ENCODE peak calls at places on chromosomes 6 and 20, in six cellular contexts. F is HepG2, S is GM12891, D is GM12878, Q is K562, R is H1. J is an unnamed sample.

GRCh38 chr20:61120595-61121515 is 131.2 kb upstream of the CDH4 start:
- DNase-seq in Q (no peak), D (no peak), S (no peak), F (peak; percentile 67), R (peak; percentile 25), J (no peak)

GRCh38 chr6:150069707-150070106 is 786 bp upstream of the ULBP3 start:
- DNase-seq in R (no peak), D (no peak), F (no peak), Q (no peak), S (no peak), J (no peak)

GRCh38 chr20:44683263-44684046 is 31.7 kb upstream of the CCN5 start:
- DNase-seq in Q (peak; percentile 75), S (peak; percentile 74), F (peak; percentile 63), D (peak; percentile 45), R (peak; percentile 70), J (peak; percentile 74)

GRCh38 chr6:112480551-112480950 is 133.4 kb downstream of the RFPL4B start:
- DNase-seq in R (no peak), D (no peak), Q (no peak), F (no peak), S (no peak), J (no peak)

GRCh38 chr6:108730556-108731228 is 117.5 kb upstream of the ARMC2 start:
- DNase-seq in S (no peak), R (no peak), F (no peak), Q (no peak), D (no peak), J (no peak)

GRCh38 chr20:39853664-39854063 is 835.4 kb downstream of the MAFB start:
- DNase-seq in D (peak; percentile 24), Q (no peak), S (no peak), R (peak; percentile 5), F (no peak), J (no peak)

GRCh38 chr6:5665173-5665572 is 341.6 kb downstream of the NRN1 start:
- DNase-seq in S (no peak), Q (no peak), R (no peak), D (no peak), F (no peak), J (no peak)

GRCh38 chr20:23147964-23148720 is 62.0 kb upstream of the CD93 start:
- DNase-seq in Q (peak; percentile 77), F (peak; percentile 90), S (no peak), D (peak; percentile 74), R (no peak), J (no peak)

GRCh38 chr6:127464881-127465459 is 5.8 kb upstream of the KIAA0408 start:
- DNase-seq in R (no peak), S (no peak), D (no peak), Q (peak; percentile 46), F (peak; percentile 54), J (no peak)

GRCh38 chr20:24063100-24063499 is 74.5 kb upstream of the GGTLC1 start:
- DNase-seq in S (no peak), R (no peak), F (no peak), D (no peak), Q (no peak), J (no peak)

GRCh38 chr20:37518606-37519507 is 2.2 kb upstream of the NNAT start:
- DNase-seq in D (no peak), F (no peak), R (no peak), S (no peak), Q (no peak), J (no peak)

GRCh38 chr6:50819906-50820589 is 1.4 kb downstream of the TFAP2B start:
- DNase-seq in S (no peak), D (no peak), R (no peak), F (no peak), Q (no peak), J (no peak)

GRCh38 chr6:160070831-160071230 is 50.8 kb upstream of the SLC22A1 start:
- DNase-seq in F (no peak), S (no peak), R (no peak), Q (no peak), D (no peak), J (no peak)

GRCh38 chr20:57620274-57620990 is at the start of gene ZBP1:
- DNase-seq in D (peak; percentile 73), S (peak; percentile 76), Q (no peak), F (no peak), R (no peak), J (peak; percentile 66)

GRCh38 chr6:26375270-26375669 is 7.6 kb upstream of the BTN2A2 start:
- DNase-seq in F (no peak), D (no peak), Q (no peak), S (no peak), R (no peak), J (no peak)

GRCh38 chr6:1535295-1535694 is 74.4 kb upstream of the FOXC1 start:
- DNase-seq in Q (no peak), S (no peak), D (no peak), R (no peak), F (no peak), J (no peak)

GRCh38 chr20:51923611-51924010 is 121.3 kb upstream of the SALL4 start:
- DNase-seq in Q (no peak), F (no peak), S (no peak), R (no peak), D (no peak), J (no peak)

GRCh38 chr6:46704562-46704961 is 16.9 kb downstream of the TDRD6 start:
- DNase-seq in S (no peak), F (peak; percentile 4), D (no peak), Q (no peak), R (no peak), J (no peak)

GRCh38 chr20:60748086-60748485 is 504.0 kb upstream of the CDH4 start:
- DNase-seq in R (no peak), D (no peak), Q (no peak), F (no peak), S (no peak), J (no peak)

GRCh38 chr20:31595380-31595653 is 9.8 kb upstream of the ID1 start:
- DNase-seq in R (no peak), Q (no peak), S (no peak), D (no peak), F (peak; percentile 59), J (no peak)

GRCh38 chr20:31596831-31597482 is 8.1 kb upstream of the ID1 start:
- DNase-seq in R (no peak), F (no peak), D (no peak), Q (no peak), S (no peak), J (no peak)

GRCh38 chr20:31597483-31597858 is 7.6 kb upstream of the ID1 start:
- DNase-seq in S (no peak), F (no peak), D (no peak), Q (no peak), R (no peak), J (no peak)

GRCh38 chr20:31594558-31595379 is 10.3 kb upstream of the ID1 start:
- DNase-seq in R (no peak), S (no peak), F (peak; percentile 97), D (no peak), Q (no peak), J (no peak)

DNA sequence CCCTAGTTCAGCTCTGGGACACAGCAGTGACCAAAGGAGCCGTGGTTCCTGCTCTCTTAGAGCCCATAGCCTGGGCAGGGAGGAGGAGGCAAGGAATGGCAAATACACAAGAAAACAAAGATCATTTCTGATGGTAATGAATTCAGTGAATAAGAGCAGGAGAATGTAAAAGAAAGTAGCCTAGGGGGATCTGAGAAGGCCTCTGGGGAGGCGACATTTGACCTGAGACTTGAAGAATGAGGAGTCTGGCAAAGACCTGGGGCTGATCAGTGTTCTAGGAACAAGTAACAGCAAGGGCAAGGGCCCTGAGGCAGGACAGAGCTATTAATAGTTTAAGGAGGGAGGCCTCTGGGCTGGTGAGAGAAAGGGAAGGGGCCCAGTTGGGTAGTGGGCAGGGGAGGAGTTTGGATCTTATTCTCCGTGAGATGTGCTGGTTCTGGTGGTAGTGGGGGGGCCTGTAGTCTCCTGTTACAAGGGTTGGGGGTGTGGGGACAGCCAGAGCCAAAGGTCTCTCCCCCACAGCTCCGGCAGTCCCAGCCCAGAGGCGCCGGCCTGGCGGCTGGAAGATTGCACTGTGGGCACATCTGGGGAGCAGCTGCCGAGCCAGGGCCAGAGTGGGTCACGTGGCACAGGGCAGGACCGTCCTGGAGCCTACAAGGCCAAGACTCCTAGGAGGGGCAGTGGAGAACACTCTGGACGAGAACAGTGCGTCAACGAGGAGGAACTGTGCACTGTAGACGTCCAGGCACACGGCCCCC is 9.3 kb upstream of the ID1 start:
- DNase-seq in F (peak; percentile 96), R (peak; percentile 90), D (no peak), S (no peak), Q (peak; percentile 41), J (no peak)
- TF ChIP-seq POLR2A in F (peak; percentile 54), R (no peak), D (no peak), S (no peak), Q (no peak), J (no peak)

GRCh38 chr6:170230520-170231390 is 60.1 kb downstream of the DLL1 start:
- DNase-seq in S (no peak), Q (no peak), R (no peak), D (no peak), F (no peak), J (no peak)
- TF ChIP-seq TAF1 in S (no peak), Q (no peak), R (no peak), D (no peak), F (no peak), J (no peak)

GRCh38 chr6:144285548-144285797 is 338 bp downstream of the UTRN start:
- DNase-seq in F (no peak), Q (no peak), D (no peak), R (no peak), S (peak; percentile 20), J (no peak)

GRCh38 chr6:144283781-144284473 is 1.2 kb upstream of the UTRN start:
- DNase-seq in F (no peak), S (no peak), D (no peak), R (no peak), Q (no peak), J (no peak)

GRCh38 chr6:144284474-144284752 is 722 bp upstream of the UTRN start:
- DNase-seq in F (no peak), Q (no peak), R (no peak), D (no peak), S (no peak), J (no peak)

GRCh38 chr6:144285798-144286502 is 815 bp downstream of the UTRN start:
- DNase-seq in D (no peak), R (no peak), S (peak; percentile 33), F (peak; percentile 24), Q (no peak), J (peak; percentile 27)

DNA sequence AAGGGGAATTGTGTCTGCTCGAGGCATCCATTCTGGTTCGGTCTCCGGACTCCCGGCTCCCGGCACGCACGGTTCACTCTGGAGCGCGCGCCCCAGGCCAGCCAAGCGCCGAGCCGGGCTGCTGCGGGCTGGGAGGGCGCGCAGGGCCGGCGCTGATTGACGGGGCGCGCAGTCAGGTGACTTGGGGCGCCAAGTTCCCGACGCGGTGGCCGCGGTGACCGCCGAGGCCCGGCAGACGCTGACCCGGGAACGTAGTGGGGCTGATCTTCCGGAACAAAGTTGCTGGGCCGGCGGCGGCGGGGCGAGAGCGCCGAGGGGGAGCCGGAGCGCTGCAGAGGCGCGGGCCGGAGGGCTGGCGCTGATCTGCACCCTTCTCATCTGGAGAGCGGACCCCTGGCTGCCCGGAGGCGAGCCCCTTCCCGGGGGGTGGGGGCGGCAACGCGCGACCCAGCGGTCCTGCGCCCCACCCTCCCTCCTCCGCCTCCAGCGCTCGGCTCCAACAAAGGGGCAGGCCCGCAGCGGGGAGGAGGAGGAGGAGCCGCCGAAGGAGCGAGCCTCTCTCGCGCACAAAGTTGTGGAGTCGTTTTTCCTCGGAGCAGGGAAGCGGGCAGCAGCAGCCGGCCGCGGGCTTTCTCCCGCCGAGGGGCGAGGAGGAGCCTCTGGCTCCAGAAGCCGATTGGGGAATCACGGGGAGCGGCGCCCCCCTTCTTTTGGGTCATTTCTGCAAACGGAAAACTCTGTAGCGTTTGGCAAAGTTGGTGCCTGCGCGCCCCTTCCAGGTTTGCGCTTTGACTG is at the start of gene UTRN:
- DNase-seq in Q (peak; percentile 31), F (peak; percentile 74), D (no peak), S (peak; percentile 55), R (no peak), J (peak; percentile 46)
- TF ChIP-seq POLR2A in Q (no peak), F (peak; percentile 75), D (no peak), S (no peak), R (peak; percentile 49), J (no peak)

GRCh38 chr6:137637161-137637560 is 143.0 kb upstream of the OLIG3 start:
- DNase-seq in F (peak; percentile 74), S (no peak), R (no peak), Q (no peak), D (no peak), J (no peak)
- TF ChIP-seq TAF1 in F (no peak), S (no peak), R (no peak), Q (no peak), D (no peak), J (no peak)